ENCODE peak calls at places on chromosome 5, in five cellular contexts. F is OCI-LY7, Q is AG09319, E is PC-3, A is B cell. T is an unnamed sample.

GRCh38 chr5:37846786-37847310 is 7.0 kb upstream of the GDNF start:
- DNase-seq in Q (no peak), A (no peak), E (no peak), F (no peak), T (no peak)

GRCh38 chr5:179227196-179227577 is 118.1 kb downstream of the ADAMTS2 start:
- DNase-seq in Q (no peak), A (no peak), F (no peak), E (no peak), T (no peak)

GRCh38 chr5:75681125-75681830 is 36.0 kb downstream of the POC5 start:
- DNase-seq in F (peak; percentile 61), E (peak; percentile 57), Q (no peak), A (peak; percentile 14), T (peak; percentile 41)

GRCh38 chr5:82416506-82416905 is 138.4 kb upstream of the RPS23 start:
- DNase-seq in A (no peak), E (no peak), F (no peak), Q (no peak), T (no peak)

GRCh38 chr5:107486489-107486888 is 184.2 kb downstream of the EFNA5 start:
- DNase-seq in Q (no peak), A (no peak), E (peak; percentile 78), F (no peak), T (peak; percentile 21)

GRCh38 chr5:73786043-73786831 is 160.2 kb downstream of the ARHGEF28 start:
- DNase-seq in A (no peak), F (no peak), Q (no peak), E (no peak), T (no peak)

GRCh38 chr5:57435701-57436134 is 46.9 kb downstream of the ACTBL2 start:
- DNase-seq in Q (peak; percentile 24), E (peak; percentile 93), A (no peak), F (no peak), T (no peak)

GRCh38 chr5:8730194-8730593 is 815.7 kb downstream of the SEMA5A start:
- DNase-seq in E (peak; percentile 80), Q (no peak), A (no peak), F (no peak), T (no peak)

GRCh38 chr5:109767184-109767995 is 77.7 kb downstream of the MAN2A1 start:
- DNase-seq in F (no peak), Q (no peak), E (no peak), A (no peak), T (no peak)

GRCh38 chr5:94254214-94254613 is 364.2 kb downstream of the KIAA0825 start:
- DNase-seq in A (no peak), E (no peak), Q (no peak), F (no peak), T (no peak)
- TF ChIP-seq CTCF in A (no peak), E (peak; percentile 29), Q (peak; percentile 3), F (peak; percentile 34), T (no peak)

DNA sequence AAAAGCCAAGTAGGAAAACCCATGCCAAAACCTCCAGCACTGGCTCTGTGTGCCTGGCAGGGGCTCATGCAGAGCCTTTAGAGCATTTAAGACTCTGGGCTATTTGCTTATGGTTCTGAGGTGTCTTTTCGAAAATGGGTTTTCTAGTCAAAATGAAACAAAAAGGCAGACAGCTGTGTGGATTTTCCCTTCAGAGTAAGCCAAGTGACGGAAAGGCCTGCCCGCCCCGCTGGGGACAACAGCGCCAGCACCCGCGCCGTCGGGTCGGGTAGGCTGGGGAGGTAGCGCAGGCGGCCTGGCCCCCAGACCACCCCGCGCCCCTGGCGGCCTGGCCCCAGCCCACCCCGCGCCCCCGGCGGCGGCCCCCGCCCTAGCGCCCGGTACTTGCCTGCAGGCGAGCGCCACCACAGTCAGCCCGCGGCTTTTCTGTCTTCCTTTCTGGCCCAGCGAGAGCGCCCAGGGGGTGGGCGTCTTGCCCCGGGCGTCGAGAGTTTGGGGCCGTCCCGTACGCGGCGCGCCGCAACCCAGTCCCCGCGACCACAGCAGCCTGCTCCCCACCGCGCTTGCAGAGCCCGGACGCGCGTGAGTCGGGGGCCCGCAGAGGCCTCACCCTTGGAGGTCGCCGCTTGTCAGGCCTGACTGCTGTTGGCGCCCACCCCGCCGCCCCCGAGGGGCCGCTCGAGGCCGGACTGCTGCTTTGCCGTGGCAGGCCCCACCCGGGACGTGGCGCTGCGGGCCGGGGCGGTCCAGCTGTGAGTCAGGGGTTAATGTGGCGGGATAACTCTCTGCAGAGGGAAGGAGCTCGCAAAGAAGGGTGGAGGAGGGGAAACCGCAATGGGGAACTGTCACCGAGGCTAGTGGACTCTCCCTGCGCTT is at the start of gene TICAM2:
- DNase-seq in F (peak; percentile 48), E (peak; percentile 50), Q (no peak), A (peak; percentile 87), T (peak; percentile 84)
- TF ChIP-seq CTCF in F (peak; percentile 42), E (no peak), Q (peak; percentile 2), A (peak; percentile 54), T (peak; percentile 9)

GRCh38 chr5:138366556-138367382 is 14.3 kb downstream of the KDM3B start:
- DNase-seq in Q (no peak), E (no peak), F (no peak), A (no peak), T (no peak)
- TF ChIP-seq CTCF in Q (no peak), E (no peak), F (no peak), A (no peak), T (no peak)

GRCh38 chr5:10801931-10802674 is 41.1 kb upstream of the DAP start:
- DNase-seq in A (no peak), E (peak; percentile 16), F (no peak), Q (no peak), T (no peak)
- TF ChIP-seq CTCF in A (no peak), E (peak; percentile 14), F (no peak), Q (no peak), T (no peak)

DNA sequence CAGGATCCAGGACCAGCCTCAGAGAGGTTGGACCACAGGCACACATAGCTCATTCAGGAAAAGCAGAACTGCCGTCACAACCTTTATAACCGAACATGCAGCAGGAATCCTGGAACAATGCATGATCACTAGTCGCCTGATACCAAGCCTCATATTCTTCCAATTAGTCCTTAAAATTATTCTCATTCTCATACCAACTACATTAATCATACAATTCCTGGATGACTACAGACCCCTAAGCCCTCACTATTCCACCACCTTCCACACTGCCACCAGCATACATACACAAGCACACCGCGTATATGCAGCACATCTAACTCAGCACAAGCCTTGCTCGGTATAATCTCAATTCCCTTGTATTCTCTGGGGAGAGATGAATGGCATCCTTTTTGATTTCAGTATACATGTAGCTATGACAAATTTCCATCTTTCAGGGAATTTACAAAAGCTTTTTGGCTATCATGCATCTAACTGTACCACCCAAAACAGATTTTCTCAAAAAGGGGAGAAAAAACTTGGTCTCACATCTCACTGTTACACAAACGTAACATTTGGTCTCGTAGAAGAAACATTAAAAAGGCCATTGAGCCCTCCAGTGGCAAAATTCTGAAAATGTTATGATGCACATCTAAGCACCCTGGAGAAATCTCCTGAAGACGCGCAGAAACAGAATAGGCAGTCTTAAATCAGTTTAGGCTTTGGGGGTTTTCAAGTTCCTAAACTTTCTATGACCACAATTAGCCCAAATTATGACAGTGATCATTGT is 46.2 kb downstream of the MCTP1 start:
- DNase-seq in A (no peak), E (peak; percentile 54), Q (no peak), F (no peak), T (peak; percentile 11)
- TF ChIP-seq CTCF in A (no peak), E (peak; percentile 59), Q (no peak), F (peak; percentile 38), T (no peak)

GRCh38 chr5:144195443-144195842 is 24.8 kb downstream of the KCTD16 start:
- DNase-seq in A (no peak), Q (no peak), F (no peak), E (no peak), T (no peak)

GRCh38 chr5:144191998-144192397 is 21.3 kb downstream of the KCTD16 start:
- DNase-seq in E (peak; percentile 70), Q (peak; percentile 53), F (peak; percentile 87), A (peak; percentile 62), T (peak; percentile 66)

GRCh38 chr5:144194148-144194547 is 23.5 kb downstream of the KCTD16 start:
- DNase-seq in E (no peak), A (no peak), F (no peak), Q (no peak), T (no peak)

GRCh38 chr5:144198386-144198785 is 27.7 kb downstream of the KCTD16 start:
- DNase-seq in Q (no peak), F (no peak), E (peak; percentile 71), A (no peak), T (no peak)

GRCh38 chr5:144196612-144197011 is 25.9 kb downstream of the KCTD16 start:
- DNase-seq in F (no peak), E (no peak), Q (no peak), A (no peak), T (no peak)
- TF ChIP-seq CTCF in F (no peak), E (no peak), Q (no peak), A (no peak), T (no peak)

DNA sequence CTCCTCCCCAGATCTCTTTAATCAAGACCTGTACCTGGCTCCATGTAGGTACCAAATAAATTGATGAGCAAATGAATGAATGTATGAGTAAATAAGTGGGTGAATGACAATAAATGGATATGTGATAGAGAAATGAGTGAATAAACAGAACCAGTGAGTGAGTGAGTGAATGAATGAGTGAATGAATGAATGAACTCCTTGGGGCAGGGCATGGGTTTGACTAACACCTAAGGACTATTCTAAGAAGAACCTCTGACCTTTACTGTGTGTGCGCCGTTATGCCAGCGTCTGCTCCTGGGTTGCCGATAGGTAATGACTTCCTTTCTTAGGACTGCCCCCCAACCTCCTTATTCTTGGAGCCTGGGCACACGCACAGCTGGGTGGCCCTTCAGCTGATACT is 1.8 kb upstream of the RPL26L1 start:
- DNase-seq in F (no peak), E (no peak), Q (no peak), A (no peak), T (no peak)
- TF ChIP-seq CTCF in F (no peak), E (no peak), Q (no peak), A (no peak), T (no peak)

GRCh38 chr5:128674837-128675446 is 136.9 kb upstream of the FBN2 start:
- DNase-seq in A (peak; percentile 14), E (peak; percentile 84), F (peak; percentile 36), Q (no peak), T (peak; percentile 31)
- TF ChIP-seq CTCF in A (peak; percentile 59), E (peak; percentile 93), F (peak; percentile 83), Q (peak; percentile 64), T (peak; percentile 40)

GRCh38 chr5:134554319-134555222 is 29.1 kb downstream of the JADE2 start:
- DNase-seq in F (peak; percentile 60), A (peak; percentile 79), E (peak; percentile 81), Q (peak; percentile 74), T (peak; percentile 79)
- TF ChIP-seq CTCF in F (no peak), A (no peak), E (no peak), Q (no peak), T (no peak)

T was measured in GM13976.